ENCODE peak calls at places on chromosomes 3 and 15, in eight cellular contexts. E is fibroblast of lung, N is colonic mucosa, Y is upper lobe of left lung, K is HAP-1, D is lung, Z is NT2/D1, A is tibial artery. C is an unnamed sample. For H3K9me3 and H3K27me3, the result is how much of the 10 kb centered on the place peaks cover.

GRCh38 chr15:45618813-45619212 is 16.0 kb upstream of the SQOR start:
- DNase-seq in Y (no peak), N (no peak), E (no peak), Z (no peak), D (no peak), K (no peak), A (no peak), C (no peak)

GRCh38 chr3:184240384-184241140 is 8.2 kb downstream of the ALG3 start:
- DNase-seq in Z (no peak), A (no peak), K (peak), Y (no peak), D (no peak), E (peak), N (no peak), C (no peak)

GRCh38 chr15:90046846-90047481 is 45.8 kb downstream of the ZNF710 start:
- DNase-seq in Z (no peak), K (no peak), D (peak), Y (peak), E (no peak), N (peak), A (no peak), C (peak)

GRCh38 chr3:20406621-20407020 is 220.6 kb upstream of the SGO1 start:
- DNase-seq in D (no peak), N (no peak), K (no peak), Y (no peak), A (no peak), Z (peak), E (peak), C (no peak)

GRCh38 chr3:134320749-134321148 is 53.5 kb downstream of the AMOTL2 start:
- DNase-seq in K (no peak), E (no peak), A (no peak), Z (no peak), Y (no peak), N (peak), D (no peak), C (no peak)

GRCh38 chr3:141114179-141114745 is 63.1 kb downstream of the SPSB4 start:
- DNase-seq in Y (no peak), K (no peak), E (no peak), D (no peak), N (no peak), A (no peak), Z (no peak), C (no peak)

GRCh38 chr15:45205192-45205591 is 17.4 kb upstream of the SHF start:
- DNase-seq in A (no peak), D (peak), Z (no peak), N (peak), E (peak), K (peak), Y (peak), C (peak)

GRCh38 chr3:37892917-37893595 is 31.4 kb downstream of the CTDSPL start:
- DNase-seq in A (no peak), N (no peak), Z (no peak), E (peak), K (no peak), Y (peak), D (peak), C (no peak)

GRCh38 chr15:89139613-89140499 is 51.6 kb downstream of the ABHD2 start:
- DNase-seq in N (no peak), Y (peak), A (peak), Z (no peak), D (no peak), E (peak), K (peak), C (no peak)

GRCh38 chr3:16740531-16740930 is 135.3 kb upstream of the DAZL start:
- DNase-seq in K (no peak), D (no peak), Z (no peak), E (no peak), A (no peak), Y (no peak), N (no peak), C (no peak)

GRCh38 chr15:98823012-98823458 is 174.7 kb downstream of the IGF1R start:
- DNase-seq in D (no peak), Z (peak), N (no peak), Y (peak), K (peak), E (peak), A (no peak), C (no peak)

GRCh38 chr15:98824595-98824994 is 176.3 kb downstream of the IGF1R start:
- DNase-seq in A (no peak), K (no peak), Y (no peak), D (no peak), E (no peak), N (no peak), Z (no peak), C (no peak)

GRCh38 chr15:98830034-98830634 is 177.5 kb downstream of the PGPEP1L start:
- DNase-seq in Z (no peak), N (no peak), D (no peak), A (no peak), K (no peak), E (no peak), Y (no peak), C (no peak)

GRCh38 chr15:98826658-98827057 is 178.3 kb downstream of the IGF1R start:
- DNase-seq in A (no peak), D (no peak), E (no peak), Y (no peak), K (no peak), N (no peak), Z (no peak), C (no peak)
- H3K9me3 ChIP-seq in A (under half), D (under half), E (under half), Y (under half), K (under half), N (under half), Z (half or more), C (under half)

DNA sequence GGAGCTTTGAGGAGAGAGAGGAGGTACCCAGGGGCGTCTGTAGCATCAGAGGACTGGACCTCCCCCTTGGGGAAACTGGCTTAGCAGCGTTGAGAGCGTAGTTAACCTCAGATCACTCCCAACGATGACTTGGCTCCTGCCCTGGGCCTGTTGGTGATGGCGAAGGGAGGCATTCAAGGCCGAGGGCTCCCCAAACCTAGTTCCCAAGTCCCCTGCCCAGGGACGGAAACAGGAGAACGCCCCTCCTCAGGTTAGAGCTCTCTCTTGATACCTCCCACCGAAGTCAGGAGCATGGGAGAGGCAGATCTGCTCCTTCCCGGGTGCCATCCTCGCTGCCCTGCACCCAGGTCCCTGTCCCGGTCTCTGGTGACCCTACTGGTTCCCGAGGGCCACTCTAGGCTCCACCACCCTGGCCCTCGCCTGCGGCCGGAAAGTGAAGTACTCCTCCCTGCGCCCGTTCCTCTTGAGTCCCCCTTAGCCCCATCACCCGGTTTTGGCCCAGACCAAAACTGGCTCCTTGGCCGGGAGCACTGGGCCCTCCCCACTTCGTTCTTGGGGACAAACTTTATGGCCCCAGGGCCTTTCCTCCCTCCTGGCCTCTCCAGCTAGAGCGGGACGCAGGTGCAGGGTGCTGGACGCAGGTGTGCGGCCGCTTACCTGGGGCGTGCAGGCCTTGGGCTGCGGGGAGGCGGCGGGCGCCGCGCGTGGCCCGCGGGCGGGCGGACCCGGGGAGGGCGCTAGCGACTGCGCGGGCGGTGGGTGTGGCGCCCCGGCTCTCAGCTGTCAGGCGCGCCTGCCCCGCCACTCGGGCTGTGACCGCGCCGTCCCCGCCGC is 2.6 kb upstream of the SKOR1 start:
- DNase-seq in N (no peak), Y (no peak), A (no peak), Z (no peak), K (no peak), D (no peak), E (no peak), C (no peak)
- H3K27me3 ChIP-seq in N (half or more), Y (under half), A (under half), Z (half or more), K (half or more), D (under half), E (half or more), C (half or more)

DNA sequence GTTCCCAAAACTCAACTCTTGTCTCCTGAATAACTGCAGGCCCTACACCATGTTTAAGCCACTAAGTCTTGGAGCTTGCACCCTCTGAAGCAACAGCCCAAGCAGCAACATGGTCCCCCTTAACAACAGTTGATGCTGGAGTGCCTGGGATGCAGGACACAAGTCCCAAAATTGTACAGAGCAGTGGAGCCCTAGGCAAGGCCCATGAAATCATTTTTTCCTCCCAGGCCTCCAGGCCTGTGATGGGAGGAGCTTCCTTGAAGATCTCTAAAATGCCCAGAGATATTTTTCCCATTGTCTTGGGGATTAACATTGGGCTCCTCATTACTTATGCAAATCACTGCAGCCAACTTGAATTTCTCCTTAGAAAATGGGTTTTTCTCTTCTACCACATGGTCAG is 311.9 kb upstream of the EPHA3 start:
- DNase-seq in N (no peak), Z (no peak), D (no peak), E (no peak), Y (no peak), K (peak), A (no peak), C (no peak)
- H3K9me3 ChIP-seq in N (under half), Z (under half), D (under half), E (under half), Y (under half), K (under half), A (under half), C (under half)

DNA sequence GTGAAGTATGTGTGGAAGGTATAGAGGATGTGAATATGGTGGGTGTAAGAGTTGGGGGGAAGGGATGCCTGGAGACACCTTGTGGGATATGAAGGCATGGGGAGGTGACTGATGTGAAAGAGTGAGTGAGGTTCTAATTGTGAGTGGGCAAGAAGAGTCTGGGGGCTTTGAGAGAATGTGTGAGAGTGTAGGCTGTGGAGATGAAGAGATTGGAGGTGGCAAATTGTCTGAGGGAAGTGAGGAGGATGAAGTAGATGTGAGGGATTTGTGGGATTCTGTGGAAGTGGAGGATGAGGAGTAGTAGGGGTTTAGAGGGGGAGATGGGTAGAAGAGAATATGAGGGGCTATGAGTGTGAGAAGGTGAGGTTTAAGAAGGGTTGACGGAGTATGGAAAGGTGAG is 41.6 kb downstream of the ZIC4 start:
- DNase-seq in N (no peak), Y (no peak), K (no peak), E (no peak), D (no peak), Z (no peak), A (no peak), C (no peak)
- H3K27me3 ChIP-seq in N (under half), Y (under half), K (under half), E (half or more), D (under half), Z (half or more), A (under half), C (under half)

GRCh38 chr3:129046037-129046731 is 14.4 kb upstream of the GP9 start:
- DNase-seq in E (no peak), D (no peak), Y (no peak), K (no peak), Z (no peak), A (no peak), N (no peak), C (no peak)
- H3K9me3 ChIP-seq in E (under half), D (under half), Y (under half), K (under half), Z (under half), A (under half), N (under half), C (under half)

DNA sequence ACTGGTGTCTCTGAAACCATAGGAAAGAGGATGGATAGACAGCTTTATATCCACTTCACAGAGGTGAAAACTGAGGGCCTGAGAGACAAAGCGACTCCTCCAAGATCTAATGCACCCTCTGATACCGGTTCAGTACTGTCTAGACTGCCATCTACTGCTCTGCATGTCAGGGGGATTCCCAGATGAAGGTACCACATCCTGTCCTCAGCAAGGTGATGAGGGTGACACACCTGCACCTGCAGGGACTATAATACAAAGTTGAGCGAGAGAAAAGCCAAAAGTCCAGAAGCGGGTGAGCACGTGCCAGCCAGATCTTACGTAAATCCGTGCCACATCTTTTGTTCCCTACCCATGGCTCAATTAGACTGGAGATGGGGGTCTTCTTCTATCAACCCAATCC is 32.5 kb upstream of the HES1 start:
- DNase-seq in A (no peak), E (no peak), N (no peak), D (no peak), Z (no peak), Y (no peak), K (no peak), C (no peak)
- H3K27me3 ChIP-seq in A (under half), E (under half), N (under half), D (under half), Z (under half), Y (under half), K (under half), C (under half)

GRCh38 chr3:18199757-18200156 is 225.4 kb downstream of the SATB1 start:
- DNase-seq in D (no peak), Z (no peak), K (no peak), Y (no peak), A (no peak), E (no peak), N (no peak), C (no peak)
- H3K9me3 ChIP-seq in D (under half), Z (under half), K (under half), Y (under half), A (under half), E (under half), N (under half), C (under half)

DNA sequence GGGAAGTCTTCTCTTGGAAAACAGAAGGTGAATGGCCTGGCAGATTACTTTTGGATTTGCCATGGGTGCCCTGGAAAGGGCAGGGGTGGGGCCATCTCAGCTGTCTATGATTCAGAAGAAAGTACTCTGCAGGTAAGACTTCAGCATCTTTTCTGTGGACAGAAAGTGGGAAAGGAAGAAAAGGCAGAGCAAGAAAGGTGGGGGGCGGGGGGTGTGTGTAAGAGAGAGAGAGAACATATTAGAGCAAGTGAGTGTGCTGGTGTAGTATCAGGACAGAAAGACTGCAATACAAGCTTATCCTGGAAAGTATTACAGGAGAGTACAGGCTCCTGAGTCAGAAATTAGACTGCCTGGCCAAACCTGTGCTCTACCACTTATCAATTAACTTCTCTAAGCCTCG is 5.5 kb downstream of the TAGLN3 start:
- DNase-seq in Z (no peak), D (no peak), A (no peak), N (no peak), Y (no peak), K (no peak), E (no peak), C (no peak)
- H3K27me3 ChIP-seq in Z (under half), D (under half), A (under half), N (under half), Y (under half), K (under half), E (under half), C (under half)

GRCh38 chr3:127326341-127326740 is 38.5 kb upstream of the PRR20G start:
- DNase-seq in Z (no peak), Y (no peak), N (no peak), K (no peak), E (no peak), D (no peak), A (no peak), C (no peak)

GRCh38 chr3:127325630-127325961 is 37.8 kb upstream of the PRR20G start:
- DNase-seq in E (no peak), Z (no peak), Y (peak), K (no peak), A (no peak), D (no peak), N (no peak), C (no peak)

GRCh38 chr3:127328391-127328790 is 40.5 kb upstream of the PRR20G start:
- DNase-seq in E (no peak), A (no peak), N (no peak), Y (no peak), D (no peak), Z (no peak), K (no peak), C (no peak)

GRCh38 chr3:127329647-127330285 is 41.9 kb upstream of the PRR20G start:
- DNase-seq in Z (no peak), Y (no peak), A (no peak), E (no peak), K (no peak), D (no peak), N (no peak), C (no peak)

GRCh38 chr3:127330385-127330784 is 42.5 kb upstream of the PRR20G start:
- DNase-seq in A (no peak), K (no peak), D (no peak), Y (no peak), Z (no peak), N (no peak), E (no peak), C (no peak)
- H3K9me3 ChIP-seq in A (under half), K (under half), D (under half), Y (under half), Z (under half), N (under half), E (under half), C (under half)

GRCh38 chr15:42090781-42091180 is 3.6 kb downstream of the PLA2G4D start:
- DNase-seq in K (no peak), N (no peak), A (no peak), Y (no peak), Z (no peak), D (no peak), E (no peak), C (no peak)
- H3K27me3 ChIP-seq in K (under half), N (under half), A (under half), Y (under half), Z (under half), D (under half), E (under half), C (under half)